ENCODE peak calls at places on chromosomes 3 and 15, in five cellular contexts. T, H, J, L and C are unnamed samples. For H3K27me3, the result is how much of the 10 kb centered on the place peaks cover.

GRCh38 chr3:58591496-58592133 is 14.4 kb upstream of the FAM107A start:
- DNase-seq in T (no peak), H (no peak), J (no peak), L (peak), C (no peak)

GRCh38 chr15:23447107-23447500 is at the start of gene GOLGA6L2:
- DNase-seq in T (peak), H (no peak), J (no peak), L (peak), C (no peak)

GRCh38 chr3:171829841-171830559 is 13.1 kb upstream of the TMEM212 start:
- DNase-seq in T (peak), H (peak), J (peak), L (peak), C (peak)

GRCh38 chr3:195811756-195812155 is at the start of gene MUC4:
- DNase-seq in T (peak), H (no peak), J (no peak), L (no peak), C (no peak)

GRCh38 chr3:115975796-115976195 is 352.5 kb downstream of the GAP43 start:
- DNase-seq in T (no peak), H (no peak), J (no peak), L (no peak), C (no peak)

GRCh38 chr3:151398895-151399294 is 14.3 kb upstream of the P2RY12 start:
- DNase-seq in T (no peak), H (no peak), J (no peak), L (no peak), C (no peak)

GRCh38 chr3:17009831-17010230 is 125.1 kb downstream of the PLCL2 start:
- DNase-seq in T (no peak), H (no peak), J (no peak), L (no peak), C (no peak)

GRCh38 chr3:13034861-13035260 is 38.4 kb downstream of the IQSEC1 start:
- DNase-seq in T (no peak), H (no peak), J (no peak), L (no peak), C (peak)

GRCh38 chr3:46661776-46662766 is 31.4 kb downstream of the ALS2CL start:
- DNase-seq in T (peak), H (no peak), J (peak), L (no peak), C (no peak)

GRCh38 chr3:143124683-143125520 is 5.3 kb downstream of the CHST2 start:
- DNase-seq in T (no peak), H (no peak), J (no peak), L (no peak), C (no peak)

GRCh38 chr15:60829416-60829815 is 350.5 kb upstream of the ICE2 start:
- DNase-seq in T (peak), H (peak), J (peak), L (peak), C (no peak)

GRCh38 chr15:41501191-41501917 is 7.7 kb downstream of the ITPKA start:
- DNase-seq in T (peak), H (no peak), J (no peak), L (peak), C (peak)

GRCh38 chr3:160078533-160078932 is 89.9 kb downstream of the IL12A start:
- DNase-seq in T (no peak), H (no peak), J (no peak), L (no peak), C (no peak)

GRCh38 chr15:89408512-89409183 is 74.0 kb upstream of the POLG start:
- DNase-seq in T (no peak), H (no peak), J (no peak), L (peak), C (no peak)

GRCh38 chr3:57227930-57228733 is 603 bp downstream of the APPL1 start:
- DNase-seq in T (peak), H (peak), J (peak), L (peak), C (peak)

DNA sequence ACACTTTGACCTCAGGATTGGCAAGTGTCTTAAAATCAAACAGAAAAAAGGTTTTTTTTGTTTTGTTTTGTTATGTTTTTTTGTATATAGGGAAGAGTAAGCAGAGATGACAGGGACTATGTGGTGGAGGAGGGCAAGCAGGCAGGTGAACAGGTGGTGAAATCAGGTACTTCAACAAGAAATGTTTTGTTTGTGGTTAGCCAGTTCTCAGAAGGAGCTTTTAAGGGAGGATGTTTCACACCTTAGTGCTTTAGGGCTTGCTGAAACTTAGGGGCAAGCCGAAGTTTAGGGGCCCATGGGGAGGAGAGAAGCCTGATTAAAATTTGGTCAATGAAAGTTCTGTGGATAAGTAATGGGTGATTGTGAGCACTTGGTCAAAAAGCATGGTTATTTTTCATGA is 370.7 kb upstream of the SLCO3A1 start:
- DNase-seq in T (no peak), H (no peak), J (no peak), L (no peak), C (no peak)
- H3K27me3 ChIP-seq in T (under half), H (under half), J (under half), L (under half), C (under half)

GRCh38 chr3:187263270-187263669 is 28.3 kb downstream of the MASP1 start:
- DNase-seq in T (no peak), H (no peak), J (no peak), L (peak), C (no peak)

GRCh38 chr3:187262360-187262759 is 29.2 kb downstream of the MASP1 start:
- DNase-seq in T (no peak), H (no peak), J (no peak), L (no peak), C (no peak)

GRCh38 chr3:187264051-187264450 is 27.5 kb downstream of the MASP1 start:
- DNase-seq in T (peak), H (no peak), J (no peak), L (peak), C (no peak)

GRCh38 chr3:187259171-187259570 is 32.4 kb downstream of the MASP1 start:
- DNase-seq in T (no peak), H (no peak), J (no peak), L (no peak), C (no peak)

GRCh38 chr3:187261541-187261969 is 30.0 kb downstream of the MASP1 start:
- DNase-seq in T (no peak), H (no peak), J (no peak), L (peak), C (no peak)
- H3K27me3 ChIP-seq in T (under half), H (under half), J (under half), L (under half), C (under half)

DNA sequence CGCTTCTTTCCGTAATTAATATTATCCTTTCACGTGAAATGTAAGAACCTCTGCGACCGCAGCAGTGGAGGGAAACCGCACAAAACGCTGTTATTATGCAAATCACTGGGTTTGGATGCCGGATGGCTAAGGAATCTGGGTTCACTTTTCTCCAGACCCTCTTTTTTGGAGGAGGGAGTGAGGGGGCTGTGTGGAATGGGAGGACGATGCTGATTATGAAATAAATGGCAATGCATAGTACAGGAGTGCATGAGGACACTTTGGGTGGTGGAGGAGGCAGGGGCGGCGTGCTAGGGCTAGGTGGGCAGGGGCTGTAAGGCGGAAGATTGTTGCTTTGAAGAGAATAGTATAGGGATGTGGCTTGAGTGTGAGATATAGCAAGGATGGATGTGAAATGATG is 1.8 kb downstream of the CADM2 start:
- DNase-seq in T (no peak), H (no peak), J (no peak), L (no peak), C (no peak)
- H3K27me3 ChIP-seq in T (under half), H (under half), J (under half), L (under half), C (under half)

GRCh38 chr15:96350884-96351639 is 20.6 kb downstream of the NR2F2 start:
- DNase-seq in T (no peak), H (no peak), J (no peak), L (no peak), C (no peak)

GRCh38 chr15:96349933-96350292 is 19.4 kb downstream of the NR2F2 start:
- DNase-seq in T (no peak), H (no peak), J (no peak), L (no peak), C (no peak)

GRCh38 chr15:96349034-96349932 is 18.8 kb downstream of the NR2F2 start:
- DNase-seq in T (no peak), H (no peak), J (no peak), L (no peak), C (no peak)

GRCh38 chr15:96351801-96352593 is 21.5 kb downstream of the NR2F2 start:
- DNase-seq in T (no peak), H (no peak), J (no peak), L (no peak), C (peak)

GRCh38 chr15:96350321-96350720 is 19.8 kb downstream of the NR2F2 start:
- DNase-seq in T (no peak), H (no peak), J (no peak), L (no peak), C (no peak)
- H3K27me3 ChIP-seq in T (half or more), H (under half), J (under half), L (under half), C (under half)

GRCh38 chr15:32974691-32975090 is 219.8 kb downstream of the FMN1 start:
- DNase-seq in T (no peak), H (no peak), J (no peak), L (peak), C (no peak)
- H3K27me3 ChIP-seq in T (under half), H (under half), J (under half), L (under half), C (under half)